ENCODE peak calls at places on chromosome 19, in eight cellular contexts. Q is fibroblast of mammary gland, I is tibial nerve, H is AG10803, S is HAP-1, M is GM12865, A is iPS DF 6.9, B is H7. N is an unnamed sample.

GRCh38 chr19:28940751-28941500 is 272.0 kb downstream of the UQCRFS1 start:
- DNase-seq in Q (peak), I (no peak), H (peak), S (no peak), M (no peak), A (no peak), B (no peak), N (peak)

GRCh38 chr19:18414504-18415176 is 4.6 kb upstream of the SSBP4 start:
- DNase-seq in Q (no peak), I (no peak), H (no peak), S (no peak), M (peak), A (no peak), B (peak), N (no peak)

GRCh38 chr19:11781295-11782057 is 14.7 kb downstream of the ZNF441 start:
- DNase-seq in Q (peak), I (no peak), H (no peak), S (no peak), M (peak), A (no peak), B (no peak), N (no peak)

GRCh38 chr19:51959791-51960190 is 26.8 kb downstream of the ZNF350 start:
- DNase-seq in Q (no peak), I (no peak), H (no peak), S (no peak), M (no peak), A (no peak), B (no peak), N (no peak)

GRCh38 chr19:53552001-53552721 is 14.2 kb downstream of the ZNF331 start:
- DNase-seq in Q (peak), I (no peak), H (no peak), S (no peak), M (no peak), A (no peak), B (no peak), N (no peak)

GRCh38 chr19:18205180-18205915 is 1.5 kb upstream of the RAB3A start:
- DNase-seq in Q (peak), I (peak), H (peak), S (peak), M (peak), A (no peak), B (peak), N (peak)

GRCh38 chr19:44689290-44690130 is 9.4 kb upstream of the CEACAM16 start:
- DNase-seq in Q (peak), I (peak), H (peak), S (peak), M (peak), A (peak), B (peak), N (no peak)

GRCh38 chr19:47623921-47624391 is 15.0 kb downstream of the BICRA start:
- DNase-seq in Q (no peak), I (no peak), H (no peak), S (peak), M (no peak), A (no peak), B (no peak), N (no peak)

GRCh38 chr19:52664461-52664860 is 26.3 kb upstream of the ZNF83 start:
- DNase-seq in Q (no peak), I (no peak), H (no peak), S (no peak), M (no peak), A (no peak), B (peak), N (no peak)

GRCh38 chr19:31960474-31960873 is 384.9 kb upstream of the ZNF507 start:
- DNase-seq in Q (no peak), I (no peak), H (no peak), S (no peak), M (no peak), A (no peak), B (no peak), N (no peak)

GRCh38 chr19:58218899-58219298 is 9.8 kb upstream of the ZNF544 start:
- DNase-seq in Q (peak), I (no peak), H (no peak), S (peak), M (peak), A (no peak), B (peak), N (no peak)

GRCh38 chr19:35566738-35567137 is 3.3 kb upstream of the ATP4A start:
- DNase-seq in Q (no peak), I (no peak), H (no peak), S (no peak), M (no peak), A (no peak), B (peak), N (no peak)

GRCh38 chr19:366205-366783 is 21.7 kb upstream of the MIER2 start:
- DNase-seq in Q (no peak), I (no peak), H (no peak), S (no peak), M (no peak), A (no peak), B (no peak), N (no peak)

GRCh38 chr19:3404324-3405260 is 38.2 kb downstream of the NFIC start:
- DNase-seq in Q (peak), I (peak), H (peak), S (no peak), M (no peak), A (no peak), B (peak), N (peak)

GRCh38 chr19:51094696-51095279 is 12.1 kb upstream of the KLK14 start:
- DNase-seq in Q (no peak), I (no peak), H (no peak), S (peak), M (peak), A (no peak), B (peak), N (no peak)

GRCh38 chr19:15640294-15640903 is at the start of gene CYP4F3:
- DNase-seq in Q (no peak), I (peak), H (no peak), S (peak), M (no peak), A (no peak), B (no peak), N (no peak)

GRCh38 chr19:58261968-58262921 is 16.5 kb upstream of the ZNF8 start:
- DNase-seq in Q (peak), I (no peak), H (no peak), S (no peak), M (peak), A (no peak), B (no peak), N (no peak)

GRCh38 chr19:8308891-8309291 is 733 bp upstream of the CD320 start:
- DNase-seq in Q (no peak), I (peak), H (no peak), S (peak), M (no peak), A (no peak), B (no peak), N (no peak)
- H3K4me3 ChIP-seq in Q (peak), I (peak), H (no peak), S (no peak), M (peak), A (no peak), B (peak), N (peak)

DNA sequence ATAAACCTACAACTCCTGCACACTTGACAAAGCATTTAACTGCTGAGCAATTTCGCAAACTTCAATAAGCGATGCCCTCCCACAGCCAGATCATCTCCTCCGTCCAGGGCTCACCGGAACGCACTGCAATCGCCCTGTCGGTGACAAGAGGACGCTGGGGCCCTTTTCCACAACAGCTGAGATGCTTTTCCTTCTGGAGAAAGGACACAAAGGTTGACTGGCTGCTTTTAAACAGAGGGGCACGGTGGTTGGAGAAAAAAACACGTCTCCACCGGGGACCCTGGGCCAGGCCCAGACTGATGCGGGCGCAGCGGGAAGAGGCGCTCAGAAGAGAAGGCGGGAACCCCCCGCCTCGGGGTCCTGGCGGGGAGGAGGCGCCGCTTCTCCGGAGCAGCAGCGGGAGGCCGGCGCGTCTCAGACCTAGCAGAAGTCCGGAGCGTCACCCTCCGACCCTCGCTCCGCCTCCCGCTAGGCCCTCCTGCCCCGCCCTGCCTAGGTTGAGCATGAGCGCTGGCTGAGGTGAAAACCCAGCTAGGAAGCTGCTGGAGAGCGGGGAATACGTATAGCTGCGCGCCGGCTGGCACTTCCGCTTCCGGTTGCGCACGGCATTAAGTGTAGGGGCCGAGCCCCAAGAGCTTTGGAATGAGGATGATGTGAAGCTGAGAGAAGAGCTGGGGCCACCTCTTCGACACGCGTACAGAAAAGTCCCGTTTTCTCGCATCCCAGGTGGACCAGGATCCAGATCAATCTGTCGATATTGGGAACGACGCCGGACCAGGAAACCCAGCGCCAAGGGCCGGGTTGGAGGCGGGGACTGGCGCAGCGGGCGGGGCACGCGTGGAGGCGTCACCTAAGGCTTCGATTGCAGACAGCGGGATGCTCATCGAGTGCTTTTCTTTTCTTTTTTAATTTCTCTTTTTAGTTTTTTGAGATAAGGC is at the start of gene ZNF846:
- DNase-seq in Q (peak), I (peak), H (peak), S (peak), M (peak), A (peak), B (peak), N (peak)
- H3K4me3 ChIP-seq in Q (peak), I (peak), H (peak), S (peak), M (peak), A (peak), B (peak), N (peak)

DNA sequence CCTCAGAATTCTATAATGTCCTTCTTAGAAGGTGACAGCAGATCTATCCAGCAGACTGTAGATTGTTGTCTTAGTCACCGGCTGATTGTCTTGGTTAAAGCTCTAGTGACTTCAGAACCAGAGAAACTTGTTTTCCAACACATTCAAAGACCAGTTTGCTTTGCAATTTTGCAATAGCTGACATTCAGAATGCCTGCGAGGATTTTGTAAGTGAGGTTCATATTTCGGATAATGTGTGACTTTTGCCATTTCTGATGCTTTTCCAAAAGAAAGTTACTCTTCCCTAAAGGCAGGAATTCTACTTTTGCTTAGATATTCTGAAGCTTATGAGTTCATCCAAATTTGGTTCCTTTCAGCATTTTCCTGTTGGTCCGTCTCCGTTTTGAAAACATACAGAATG is 13.2 kb downstream of the SPINT2 start:
- DNase-seq in Q (peak), I (no peak), H (peak), S (no peak), M (no peak), A (no peak), B (no peak), N (no peak)
- H3K4me3 ChIP-seq in Q (no peak), I (no peak), H (no peak), S (no peak), M (no peak), A (no peak), B (no peak), N (no peak)

GRCh38 chr19:1410789-1411188 is 3.4 kb downstream of the DAZAP1 start:
- DNase-seq in Q (no peak), I (no peak), H (no peak), S (no peak), M (no peak), A (no peak), B (no peak), N (no peak)

GRCh38 chr19:1409204-1410005 is 2.0 kb downstream of the DAZAP1 start:
- DNase-seq in Q (no peak), I (no peak), H (no peak), S (no peak), M (no peak), A (no peak), B (no peak), N (no peak)

GRCh38 chr19:1408300-1409203 is 1.2 kb downstream of the DAZAP1 start:
- DNase-seq in Q (peak), I (no peak), H (peak), S (peak), M (peak), A (no peak), B (peak), N (no peak)

GRCh38 chr19:1411255-1412191 is 4.1 kb downstream of the DAZAP1 start:
- DNase-seq in Q (peak), I (no peak), H (peak), S (no peak), M (no peak), A (no peak), B (no peak), N (no peak)

DNA sequence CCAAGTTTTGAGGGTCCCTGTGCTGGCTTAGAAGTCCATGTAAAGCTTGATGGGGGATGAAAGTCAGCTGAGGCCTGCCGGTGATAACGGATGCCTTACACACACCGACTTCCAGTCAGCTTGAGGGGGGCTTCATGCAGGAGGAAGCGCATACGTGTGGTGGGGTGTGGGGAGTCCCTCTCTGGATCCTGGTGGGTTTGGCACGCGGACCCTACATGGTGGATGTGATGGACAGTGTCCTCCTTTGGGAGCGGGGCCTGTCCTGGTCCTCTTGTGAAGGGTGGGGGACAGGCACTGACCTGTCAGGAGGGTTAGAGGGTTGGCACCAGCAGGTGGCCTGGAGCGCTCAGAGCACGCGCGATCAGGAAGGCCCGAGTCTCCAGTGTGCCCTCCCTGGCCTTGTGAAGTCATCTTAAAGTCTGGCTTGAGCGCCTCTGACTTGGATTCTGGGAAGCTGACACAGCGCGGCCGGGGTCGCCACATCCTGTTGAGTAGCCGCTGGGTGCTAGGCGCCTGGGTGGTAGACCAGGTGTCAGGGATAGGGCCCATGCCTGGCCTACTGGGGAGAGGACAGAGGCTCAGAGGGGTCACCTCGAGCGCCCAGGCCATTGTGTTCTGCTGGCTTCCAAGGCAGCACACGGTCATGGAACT is 2.9 kb downstream of the DAZAP1 start:
- DNase-seq in Q (peak), I (no peak), H (peak), S (no peak), M (no peak), A (no peak), B (no peak), N (no peak)
- H3K4me3 ChIP-seq in Q (peak), I (peak), H (peak), S (peak), M (no peak), A (no peak), B (no peak), N (peak)

DNA sequence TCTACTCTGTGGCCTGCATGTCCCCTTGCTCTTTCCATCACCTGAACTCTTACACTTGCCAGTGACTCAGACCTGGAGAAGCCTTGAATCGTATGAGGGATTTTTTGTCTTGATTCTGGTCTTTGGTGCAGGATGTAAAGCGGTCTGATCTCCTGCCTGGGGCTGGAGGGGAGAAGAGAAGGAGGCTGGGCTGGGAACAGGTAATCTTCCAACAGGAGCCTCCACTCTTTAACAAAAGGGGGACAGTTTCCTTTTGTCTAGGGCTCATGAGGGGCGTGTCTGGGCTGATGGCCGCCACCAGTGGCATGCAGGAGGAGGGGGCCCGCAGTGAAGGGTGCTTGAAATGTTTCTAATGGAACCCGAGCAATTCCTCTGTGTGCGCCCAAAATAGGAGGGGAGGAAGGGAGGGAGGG is 24.7 kb downstream of the NFIX start:
- DNase-seq in Q (peak), I (no peak), H (no peak), S (no peak), M (no peak), A (no peak), B (peak), N (no peak)
- H3K4me3 ChIP-seq in Q (no peak), I (no peak), H (peak), S (no peak), M (no peak), A (no peak), B (no peak), N (no peak)

GRCh38 chr19:10093295-10094186 is 7.4 kb downstream of the SHFL start:
- DNase-seq in Q (peak), I (no peak), H (no peak), S (no peak), M (no peak), A (no peak), B (peak), N (no peak)

GRCh38 chr19:10092648-10093294 is 6.7 kb downstream of the SHFL start:
- DNase-seq in Q (no peak), I (no peak), H (no peak), S (no peak), M (no peak), A (no peak), B (peak), N (no peak)

GRCh38 chr19:10095948-10096614 is 6.4 kb downstream of the ANGPTL6 start:
- DNase-seq in Q (peak), I (peak), H (peak), S (peak), M (peak), A (no peak), B (peak), N (peak)

GRCh38 chr19:10096615-10096963 is 5.9 kb downstream of the ANGPTL6 start:
- DNase-seq in Q (peak), I (no peak), H (no peak), S (no peak), M (no peak), A (no peak), B (no peak), N (no peak)

GRCh38 chr19:10095622-10095947 is 6.9 kb downstream of the ANGPTL6 start:
- DNase-seq in Q (no peak), I (no peak), H (no peak), S (no peak), M (no peak), A (no peak), B (no peak), N (no peak)
- H3K4me3 ChIP-seq in Q (no peak), I (peak), H (peak), S (no peak), M (peak), A (no peak), B (no peak), N (peak)

N was measured in skeletal muscle cell.